ENCODE peak calls at places on chromosomes 5 and 9, in six cellular contexts. T is T-cell, F is naive B cell, P is left ventricle myocardium superior, U is SK-MEL-5, S is substantia nigra. I is an unnamed sample.

GRCh38 chr9:79580065-79580464 is 8.3 kb downstream of the TLE4 start:
- DNase-seq in S (no peak), P (no peak), T (no peak), U (no peak), F (no peak), I (no peak)

GRCh38 chr9:120735415-120736126 is 21.3 kb upstream of the MEGF9 start:
- DNase-seq in T (no peak), F (no peak), P (no peak), U (no peak), S (no peak), I (no peak)

GRCh38 chr9:93059960-93060591 is 1.6 kb downstream of the SUSD3 start:
- DNase-seq in P (peak), T (no peak), S (no peak), U (no peak), F (no peak), I (no peak)

GRCh38 chr5:1294839-1295649 is at the start of gene TERT:
- DNase-seq in S (no peak), F (peak), U (peak), P (no peak), T (peak), I (peak)

GRCh38 chr5:15929616-15930303 is 249.8 kb downstream of the MARCHF11 start:
- DNase-seq in P (no peak), S (no peak), T (no peak), F (no peak), U (no peak), I (no peak)

GRCh38 chr5:6235726-6236125 is 142.6 kb downstream of the MED10 start:
- DNase-seq in T (no peak), S (no peak), U (no peak), F (no peak), P (no peak), I (no peak)

GRCh38 chr5:65142511-65143011 is 339.2 kb downstream of the ADAMTS6 start:
- DNase-seq in S (no peak), F (no peak), T (no peak), P (no peak), U (no peak), I (no peak)

GRCh38 chr9:88387035-88387732 is 1.1 kb upstream of the SPIN1 start:
- DNase-seq in P (peak), T (no peak), U (peak), F (peak), S (no peak), I (no peak)

GRCh38 chr9:85508616-85509015 is 233.1 kb downstream of the AGTPBP1 start:
- DNase-seq in F (no peak), P (no peak), S (no peak), U (peak), T (no peak), I (no peak)

GRCh38 chr9:120331913-120332312 is 248.1 kb downstream of the CDK5RAP2 start:
- DNase-seq in U (no peak), T (no peak), S (no peak), P (no peak), F (no peak), I (no peak)

GRCh38 chr5:67209141-67209771 is 12.7 kb upstream of the CD180 start:
- DNase-seq in U (peak), F (peak), T (peak), S (peak), P (no peak), I (peak)

GRCh38 chr9:19036611-19037010 is 3.6 kb upstream of the SAXO1 start:
- DNase-seq in T (no peak), F (no peak), P (no peak), S (no peak), U (no peak), I (no peak)

GRCh38 chr5:77101298-77101697 is 14.2 kb upstream of the ZBED3 start:
- DNase-seq in U (no peak), F (no peak), S (no peak), P (no peak), T (no peak), I (no peak)

GRCh38 chr9:6055213-6055612 is 39.8 kb upstream of the RANBP6 start:
- DNase-seq in U (peak), P (no peak), T (no peak), S (no peak), F (peak), I (peak)

I was measured in CD8-positive, alpha-beta T cell.